ENCODE peak calls at places on chromosome 20, in six cellular contexts. Q is GM23338, G is HCT116, B is stomach, H is endothelial cell of umbilical vein, P is suprapubic skin. R is an unnamed sample.

GRCh38 chr20:11301699-11302098 is 616.0 kb upstream of the BTBD3 start:
- DNase-seq in G (no peak), Q (peak; percentile 1), H (no peak), B (no peak), P (no peak), R (no peak)

GRCh38 chr20:38201356-38201755 is 36.3 kb upstream of the TGM2 start:
- DNase-seq in P (no peak), H (peak; percentile 39), Q (no peak), G (no peak), B (no peak), R (no peak)

GRCh38 chr20:12660918-12661317 is 347.9 kb upstream of the SPTLC3 start:
- DNase-seq in Q (peak; percentile 93), B (no peak), H (no peak), G (no peak), P (no peak), R (no peak)

GRCh38 chr20:56088381-56088780 is 83.1 kb upstream of the CBLN4 start:
- DNase-seq in B (no peak), G (no peak), Q (no peak), P (no peak), H (no peak), R (no peak)

GRCh38 chr20:62900692-62901584 is 25.4 kb downstream of the DIDO1 start:
- DNase-seq in P (no peak), B (peak; percentile 39), H (peak; percentile 19), Q (peak; percentile 73), G (no peak), R (peak; percentile 45)

GRCh38 chr20:58233881-58234528 is 5.6 kb upstream of the ANKRD60 start:
- DNase-seq in G (no peak), B (no peak), Q (peak; percentile 76), P (no peak), H (peak; percentile 41), R (no peak)

GRCh38 chr20:4887586-4887985 is 113.7 kb downstream of the SLC23A2 start:
- DNase-seq in B (no peak), G (no peak), P (peak; percentile 47), H (no peak), Q (no peak), R (no peak)

GRCh38 chr20:58481541-58482021 is 33.6 kb downstream of the APCDD1L start:
- DNase-seq in Q (peak; percentile 91), H (peak; percentile 46), B (peak; percentile 42), G (peak; percentile 27), P (peak; percentile 72), R (no peak)

GRCh38 chr20:13430346-13431002 is 208.3 kb downstream of the TASP1 start:
- DNase-seq in P (no peak), B (no peak), Q (no peak), H (no peak), G (peak; percentile 15), R (no peak)

GRCh38 chr20:46205349-46205748 is 87.2 kb downstream of the CD40 start:
- DNase-seq in Q (no peak), H (no peak), B (no peak), G (no peak), P (no peak), R (no peak)

GRCh38 chr20:20073851-20074252 is 21.5 kb downstream of the CFAP61 start:
- DNase-seq in Q (no peak), H (no peak), P (no peak), B (no peak), G (no peak), R (no peak)

GRCh38 chr20:25251019-25251418 is 3.1 kb downstream of the PYGB start:
- DNase-seq in G (no peak), B (no peak), P (peak; percentile 44), Q (no peak), H (no peak), R (peak; percentile 11)

GRCh38 chr20:30167540-30167939 is 1089.9 kb upstream of the DEFB115 start:
- DNase-seq in B (no peak), G (no peak), H (no peak), Q (no peak), P (no peak), R (no peak)

GRCh38 chr20:14235355-14235754 is 102.1 kb downstream of the FLRT3 start:
- DNase-seq in B (no peak), G (no peak), Q (no peak), P (no peak), H (no peak), R (no peak)

GRCh38 chr20:31475032-31475431 is at the start of the genes DEFB124 and REM1:
- DNase-seq in B (no peak), P (no peak), Q (peak; percentile 89), G (no peak), H (no peak), R (no peak)
- TF ChIP-seq POLR2AphosphoS5 in B (no peak), P (no peak), Q (no peak), G (no peak), H (no peak), R (no peak)

GRCh38 chr20:50546729-50547314 is 36.6 kb downstream of the PTPN1 start:
- DNase-seq in Q (no peak), B (no peak), G (no peak), H (no peak), P (no peak), R (no peak)

GRCh38 chr20:50541606-50542041 is 31.4 kb downstream of the PTPN1 start:
- DNase-seq in B (no peak), Q (no peak), H (peak; percentile 66), P (no peak), G (peak; percentile 43), R (no peak)

GRCh38 chr20:50545123-50545522 is 34.9 kb downstream of the PTPN1 start:
- DNase-seq in B (no peak), G (no peak), H (no peak), Q (peak; percentile 54), P (no peak), R (no peak)

GRCh38 chr20:50540620-50541605 is 30.7 kb downstream of the PTPN1 start:
- DNase-seq in Q (peak; percentile 50), P (no peak), G (peak; percentile 91), H (peak; percentile 94), B (no peak), R (no peak)

GRCh38 chr20:50543326-50543725 is 33.1 kb downstream of the PTPN1 start:
- DNase-seq in H (no peak), P (no peak), G (no peak), B (no peak), Q (no peak), R (no peak)
- H3K4me1 ChIP-seq in H (peaks cover 45% of the 10 kb centered on the region), P (peaks cover 30% of the 10 kb centered on the region), G (peaks cover 98% of the 10 kb centered on the region), B (peaks cover 98% of the 10 kb centered on the region), Q (no peaks in the 10 kb centered on the region), R (no peaks in the 10 kb centered on the region)

GRCh38 chr20:48808382-48809034 is 19.3 kb downstream of the PREX1 start:
- DNase-seq in P (no peak), Q (no peak), H (no peak), B (no peak), G (no peak), R (no peak)
- H3K4me3 ChIP-seq in P (no peak overlapping the region), Q (no peak overlapping the region), H (no peak overlapping the region), B (no peak overlapping the region), G (no peak overlapping the region), R (no peak overlapping the region)

GRCh38 chr20:51600016-51600420 is 57.5 kb upstream of the NFATC2 start:
- DNase-seq in G (no peak), B (no peak), P (no peak), H (peak; percentile 98), Q (no peak), R (no peak)
- TF ChIP-seq POLR2AphosphoS5 in G (no peak), B (no peak), P (no peak), H (peak; percentile 77), Q (no peak), R (no peak)

R was measured in breast epithelium.